ENCODE peak calls at places on chromosome 2, in five cellular contexts. One of them, this sample, is unnamed.

GRCh38 chr2:26630669-26631360 is 10.4 kb downstream of the CIB4 start:
- DNase-seq in stimulated activated naive CD4-positive, alpha-beta T cell: no peak
- DNase-seq in esophagus squamous epithelium: no peak
- DNase-seq in body of pancreas: no peak
- DNase-seq in GM12865: no peak
- DNase-seq in this sample: no peak

GRCh38 chr2:130378898-130379214 is 23.0 kb downstream of the PTPN18 start:
- DNase-seq in GM12865: no peak
- DNase-seq in body of pancreas: no peak
- DNase-seq in esophagus squamous epithelium: no peak
- DNase-seq in stimulated activated naive CD4-positive, alpha-beta T cell: no peak
- DNase-seq in this sample: no peak

GRCh38 chr2:216535454-216535995 is 36.9 kb downstream of the RPL37A start:
- DNase-seq in GM12865: no peak
- DNase-seq in stimulated activated naive CD4-positive, alpha-beta T cell: no peak
- DNase-seq in esophagus squamous epithelium: no peak
- DNase-seq in body of pancreas: peak; percentile 58
- DNase-seq in this sample: no peak

GRCh38 chr2:47601518-47602015 is 181.4 kb upstream of the MSH6 start:
- DNase-seq in stimulated activated naive CD4-positive, alpha-beta T cell: no peak
- DNase-seq in esophagus squamous epithelium: no peak
- DNase-seq in GM12865: no peak
- DNase-seq in body of pancreas: no peak
- DNase-seq in this sample: no peak

GRCh38 chr2:113283704-113284284 is 5.1 kb upstream of the PAX8 start:
- DNase-seq in body of pancreas: peak; percentile 88
- DNase-seq in GM12865: no peak
- DNase-seq in stimulated activated naive CD4-positive, alpha-beta T cell: no peak
- DNase-seq in esophagus squamous epithelium: no peak
- DNase-seq in this sample: no peak

GRCh38 chr2:219713110-219713509 is 85.7 kb downstream of the SLC4A3 start:
- DNase-seq in esophagus squamous epithelium: no peak
- DNase-seq in body of pancreas: peak; percentile 8
- DNase-seq in GM12865: peak; percentile 42
- DNase-seq in stimulated activated naive CD4-positive, alpha-beta T cell: no peak
- DNase-seq in this sample: no peak

GRCh38 chr2:20487392-20488135 is 40.7 kb downstream of the RHOB start:
- DNase-seq in body of pancreas: no peak
- DNase-seq in esophagus squamous epithelium: no peak
- DNase-seq in GM12865: no peak
- DNase-seq in stimulated activated naive CD4-positive, alpha-beta T cell: no peak
- DNase-seq in this sample: no peak

GRCh38 chr2:28002181-28002580 is 111.7 kb downstream of the BABAM2 start:
- DNase-seq in body of pancreas: no peak
- DNase-seq in esophagus squamous epithelium: no peak
- DNase-seq in stimulated activated naive CD4-positive, alpha-beta T cell: no peak
- DNase-seq in GM12865: no peak
- DNase-seq in this sample: no peak